ENCODE peak calls at places on chromosomes 7 and 10, in seven cellular contexts. E, N, C, B, Y, P and W are unnamed samples.

GRCh38 chr7:31100870-31101269 is 48.8 kb downstream of the ADCYAP1R1 start:
- DNase-seq in N (no peak), B (no peak), Y (no peak), P (peak; percentile 25), C (no peak), E (no peak), W (no peak)

GRCh38 chr10:78527296-78527695 is 493.6 kb downstream of the RPS24 start:
- DNase-seq in B (no peak), Y (no peak), C (no peak), E (no peak), N (no peak), P (no peak), W (no peak)

GRCh38 chr7:139023076-139023475 is 12.8 kb downstream of the ZC3HAV1L start:
- DNase-seq in P (no peak), Y (no peak), E (no peak), N (no peak), C (no peak), B (no peak), W (no peak)

GRCh38 chr7:142587578-142588191 is 161.6 kb upstream of the PRSS1 start:
- DNase-seq in P (no peak), E (peak; percentile 60), Y (no peak), C (peak; percentile 82), N (no peak), B (no peak), W (peak; percentile 66)

GRCh38 chr10:24871501-24871900 is 80.9 kb downstream of the PRTFDC1 start:
- DNase-seq in C (no peak), Y (no peak), N (no peak), P (no peak), E (no peak), B (no peak), W (no peak)

GRCh38 chr10:47287365-47287802 is 12.6 kb upstream of the GDF10 start:
- DNase-seq in E (no peak), Y (no peak), C (no peak), B (no peak), P (peak; percentile 47), N (peak; percentile 55), W (no peak)

GRCh38 chr7:78189762-78190161 is 391.2 kb downstream of the PHTF2 start:
- DNase-seq in Y (no peak), C (no peak), N (no peak), P (no peak), E (no peak), B (no peak), W (no peak)

GRCh38 chr10:36671607-36672006 is 453.8 kb upstream of the ANKRD30A start:
- DNase-seq in Y (no peak), N (no peak), P (no peak), B (no peak), E (no peak), C (no peak), W (no peak)

GRCh38 chr10:38076687-38077086 is 17.4 kb upstream of the ZNF37A start:
- DNase-seq in C (no peak), E (no peak), B (no peak), N (no peak), Y (no peak), P (no peak), W (no peak)

GRCh38 chr10:78852856-78853255 is 215.9 kb upstream of the ZMIZ1 start:
- DNase-seq in N (no peak), Y (no peak), C (peak; percentile 18), E (no peak), P (no peak), B (peak; percentile 45), W (peak; percentile 11)

GRCh38 chr7:13822678-13823077 is 166.8 kb downstream of the ETV1 start:
- DNase-seq in N (no peak), P (no peak), Y (no peak), C (no peak), E (no peak), B (no peak), W (no peak)

GRCh38 chr10:78451592-78451991 is 417.9 kb downstream of the RPS24 start:
- DNase-seq in B (no peak), P (no peak), E (no peak), Y (no peak), C (no peak), N (no peak), W (peak; percentile 21)

GRCh38 chr7:27863866-27864265 is 123.9 kb downstream of the TAX1BP1 start:
- DNase-seq in P (no peak), E (no peak), B (no peak), N (no peak), Y (no peak), C (no peak), W (no peak)

GRCh38 chr10:75111906-75112703 is 649 bp downstream of the SAMD8 start:
- DNase-seq in N (peak; percentile 83), E (peak; percentile 48), C (peak; percentile 1), Y (no peak), B (peak; percentile 63), P (peak; percentile 86), W (peak; percentile 66)

GRCh38 chr7:80732635-80733034 is 94.2 kb downstream of the CD36 start:
- DNase-seq in B (no peak), Y (no peak), P (no peak), E (peak; percentile 10), C (no peak), N (no peak), W (no peak)

GRCh38 chr10:23530079-23530478 is 91.2 kb downstream of the OTUD1 start:
- DNase-seq in C (no peak), P (no peak), B (no peak), N (no peak), E (no peak), Y (no peak), W (peak; percentile 5)

GRCh38 chr7:34709771-34710170 is 51.8 kb downstream of the NPSR1 start:
- DNase-seq in E (no peak), B (no peak), P (no peak), Y (no peak), C (no peak), N (no peak), W (no peak)

GRCh38 chr7:128347573-128348147 is 4.0 kb upstream of the RBM28 start:
- DNase-seq in C (peak; percentile 18), N (no peak), P (no peak), Y (no peak), E (peak; percentile 50), B (peak; percentile 46), W (peak; percentile 56)

GRCh38 chr10:74799840-74800239 is 26.6 kb upstream of the KAT6B start:
- DNase-seq in Y (peak; percentile 90), E (peak; percentile 17), C (no peak), B (no peak), N (no peak), P (no peak), W (peak; percentile 98)

GRCh38 chr10:129968937-129969527 is 5.0 kb upstream of the EBF3 start:
- DNase-seq in Y (no peak), C (no peak), B (no peak), P (peak; percentile 64), E (peak; percentile 9), N (no peak), W (peak; percentile 36)

GRCh38 chr7:34091330-34091917 is 186.1 kb downstream of the BMPER start:
- DNase-seq in B (peak; percentile 26), C (peak; percentile 43), N (no peak), E (peak; percentile 38), Y (peak; percentile 28), P (no peak), W (peak; percentile 58)

GRCh38 chr7:54944179-54944578 is 74.6 kb upstream of the EGFR start:
- DNase-seq in B (no peak), P (no peak), N (no peak), Y (no peak), E (no peak), C (no peak), W (no peak)

GRCh38 chr10:119341236-119342016 is 134.1 kb downstream of the GRK5 start:
- DNase-seq in N (no peak), Y (no peak), B (no peak), P (no peak), E (peak; percentile 72), C (no peak), W (peak; percentile 44)

DNA sequence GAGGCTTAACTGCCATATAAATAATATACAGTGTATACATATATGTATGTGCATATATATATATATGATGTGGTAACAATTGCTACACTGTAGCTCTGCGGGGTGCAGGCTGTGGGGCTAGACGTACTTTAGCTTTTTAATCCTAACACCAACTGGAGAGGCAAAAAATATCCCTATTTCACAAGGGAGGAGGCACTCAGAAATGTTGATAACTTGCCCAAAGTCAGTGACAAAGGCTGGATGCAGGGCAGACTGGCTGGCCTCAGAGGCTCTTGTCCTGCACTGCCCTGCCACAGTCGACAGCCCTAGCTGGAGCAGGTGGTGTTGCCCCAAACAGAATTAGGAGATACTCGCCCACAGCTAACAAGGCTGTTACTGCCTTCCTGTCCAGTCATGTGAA is 1.5 kb upstream of the RELN start:
- DNase-seq in Y (no peak), C (no peak), E (peak; percentile 16), B (no peak), P (no peak), N (no peak), W (no peak)
- H3K4me3 ChIP-seq in Y (no peak overlapping the region), C (no peak overlapping the region), E (peak overlapping the region; percentile 79), B (no peak overlapping the region), P (no peak overlapping the region), N (no peak overlapping the region), W (no peak overlapping the region)

GRCh38 chr10:95335933-95336699 is 45.3 kb upstream of the PDLIM1 start:
- DNase-seq in N (no peak), P (no peak), Y (no peak), E (peak; percentile 89), B (no peak), C (no peak), W (no peak)
- TF ChIP-seq POLR2AphosphoS5 in N (no peak), P (no peak), Y (no peak), E (no peak), B (no peak), C (no peak), W (no peak)

DNA sequence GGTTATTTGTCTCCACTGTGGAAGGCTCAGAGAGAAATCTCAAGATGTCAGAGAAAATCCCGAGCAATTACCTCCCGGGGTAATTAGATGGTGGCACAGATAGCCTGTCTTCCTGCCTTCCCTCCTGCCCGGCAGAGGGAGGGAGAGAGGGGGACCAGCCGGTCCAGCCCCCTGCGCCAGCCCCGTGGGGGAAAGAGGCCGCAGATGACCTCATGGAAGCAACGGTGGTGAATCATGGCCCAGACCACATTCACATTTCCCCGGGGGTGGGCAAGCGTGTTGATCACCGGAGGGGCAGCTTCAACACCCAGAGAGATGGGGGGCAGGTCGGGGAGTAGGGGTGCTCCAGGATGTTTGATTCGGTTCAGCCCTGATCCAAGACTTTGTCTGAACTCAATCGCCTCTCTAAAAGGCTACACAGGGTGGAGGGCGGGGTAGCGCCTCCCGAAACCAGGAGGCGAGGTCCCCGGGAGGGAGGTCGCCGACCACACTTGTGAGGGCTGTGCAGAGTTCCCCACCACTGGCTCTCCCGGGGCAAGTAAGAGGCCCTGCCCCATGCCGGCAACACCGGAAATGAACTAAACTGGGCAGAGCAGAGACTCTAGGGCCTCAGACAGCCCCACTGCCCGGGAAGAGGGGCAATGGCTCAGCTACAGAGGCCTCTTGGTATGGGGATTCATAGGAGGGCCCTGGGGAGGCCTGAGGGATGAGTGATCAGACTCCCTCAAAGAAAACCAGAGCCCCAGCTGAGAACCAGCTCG is 89.1 kb upstream of the MYL10 start:
- DNase-seq in E (peak; percentile 28), N (no peak), Y (no peak), B (no peak), P (no peak), C (no peak), W (no peak)
- H3K4me3 ChIP-seq in E (peak overlapping the region; percentile 59), N (no peak overlapping the region), Y (no peak overlapping the region), B (no peak overlapping the region), P (no peak overlapping the region), C (no peak overlapping the region), W (no peak overlapping the region)

DNA sequence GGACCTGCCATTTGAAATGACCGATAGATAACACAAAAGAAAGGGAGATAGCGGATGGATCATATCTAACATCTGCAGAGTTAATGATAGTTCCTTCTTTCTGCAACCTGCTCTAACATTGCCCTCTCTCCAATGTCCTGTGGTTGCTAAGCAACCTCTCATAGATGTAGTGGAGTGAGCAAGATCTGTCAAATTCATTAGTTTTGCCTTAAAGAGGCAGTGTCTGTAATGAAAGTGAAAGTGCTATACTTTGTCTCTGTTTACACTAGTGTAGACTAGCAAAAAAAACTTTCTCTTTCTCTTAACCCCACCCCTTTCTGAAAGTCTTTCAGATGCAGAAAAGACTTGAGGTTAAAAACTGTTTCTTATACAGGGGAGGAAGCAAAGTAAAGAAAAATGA is 1196.9 kb downstream of the SORCS3 start:
- DNase-seq in Y (no peak), P (no peak), B (no peak), N (no peak), C (no peak), E (peak; percentile 6), W (no peak)
- TF ChIP-seq POLR2AphosphoS5 in Y (no peak), P (no peak), B (no peak), N (no peak), C (no peak), E (no peak), W (no peak)